ENCODE peak calls at places on chromosomes 7 and 10, in eight cellular contexts. A, L, P, T, X, N, B and R are unnamed samples. For H3K4me1, the result is how much of the 10 kb centered on the place peaks cover.

GRCh38 chr10:47361293-47361692 is 13.1 kb downstream of the RBP3 start:
- DNase-seq in A (no peak), L (peak), P (no peak), T (peak), X (peak), N (no peak), B (peak), R (peak)

GRCh38 chr10:102632394-102633062 is 11.8 kb upstream of the TRIM8 start:
- DNase-seq in A (peak), L (peak), P (peak), T (peak), X (no peak), N (no peak), B (peak), R (no peak)

GRCh38 chr7:918441-919113 is 35.9 kb downstream of the ADAP1 start:
- DNase-seq in A (peak), L (no peak), P (peak), T (no peak), X (peak), N (no peak), B (no peak), R (no peak)

GRCh38 chr7:125661006-125661405 is 731.4 kb upstream of the POT1 start:
- DNase-seq in A (no peak), L (no peak), P (no peak), T (no peak), X (no peak), N (no peak), B (peak), R (no peak)

GRCh38 chr7:102111063-102111757 is 175.5 kb upstream of the SH2B2 start:
- DNase-seq in A (no peak), L (no peak), P (no peak), T (no peak), X (no peak), N (no peak), B (peak), R (no peak)

GRCh38 chr7:134649231-134649775 is 2.6 kb downstream of the BPGM start:
- DNase-seq in A (no peak), L (peak), P (no peak), T (no peak), X (no peak), N (no peak), B (peak), R (no peak)

GRCh38 chr10:84685047-84685660 is 356.8 kb downstream of the CCSER2 start:
- DNase-seq in A (no peak), L (no peak), P (no peak), T (no peak), X (no peak), N (no peak), B (no peak), R (no peak)

GRCh38 chr7:117582219-117582704 is 102.4 kb downstream of the CFTR start:
- DNase-seq in A (peak), L (peak), P (peak), T (peak), X (peak), N (no peak), B (peak), R (no peak)

GRCh38 chr7:98266840-98267239 is 14.6 kb upstream of the BRI3 start:
- DNase-seq in A (no peak), L (peak), P (no peak), T (no peak), X (no peak), N (no peak), B (no peak), R (no peak)

GRCh38 chr7:155143381-155143780 is 73.3 kb downstream of the HTR5A start:
- DNase-seq in A (no peak), L (no peak), P (no peak), T (no peak), X (no peak), N (no peak), B (no peak), R (no peak)

GRCh38 chr7:48083114-48083830 is 5.8 kb upstream of the UPP1 start:
- DNase-seq in A (no peak), L (peak), P (no peak), T (no peak), X (no peak), N (no peak), B (peak), R (no peak)

GRCh38 chr7:48085942-48086341 is 3.1 kb upstream of the UPP1 start:
- DNase-seq in A (no peak), L (no peak), P (no peak), T (no peak), X (no peak), N (no peak), B (no peak), R (no peak)

GRCh38 chr7:48087349-48087748 is 1.7 kb upstream of the UPP1 start:
- DNase-seq in A (no peak), L (peak), P (no peak), T (no peak), X (no peak), N (no peak), B (peak), R (no peak)

GRCh38 chr7:48085433-48085791 is 3.7 kb upstream of the UPP1 start:
- DNase-seq in A (no peak), L (no peak), P (no peak), T (no peak), X (no peak), N (no peak), B (peak), R (no peak)

GRCh38 chr7:48084727-48085432 is 4.2 kb upstream of the UPP1 start:
- DNase-seq in A (peak), L (peak), P (peak), T (peak), X (no peak), N (no peak), B (peak), R (no peak)
- H3K27ac ChIP-seq in A (peak), L (peak), P (peak), T (peak), X (no peak), N (peak), B (peak), R (no peak)

DNA sequence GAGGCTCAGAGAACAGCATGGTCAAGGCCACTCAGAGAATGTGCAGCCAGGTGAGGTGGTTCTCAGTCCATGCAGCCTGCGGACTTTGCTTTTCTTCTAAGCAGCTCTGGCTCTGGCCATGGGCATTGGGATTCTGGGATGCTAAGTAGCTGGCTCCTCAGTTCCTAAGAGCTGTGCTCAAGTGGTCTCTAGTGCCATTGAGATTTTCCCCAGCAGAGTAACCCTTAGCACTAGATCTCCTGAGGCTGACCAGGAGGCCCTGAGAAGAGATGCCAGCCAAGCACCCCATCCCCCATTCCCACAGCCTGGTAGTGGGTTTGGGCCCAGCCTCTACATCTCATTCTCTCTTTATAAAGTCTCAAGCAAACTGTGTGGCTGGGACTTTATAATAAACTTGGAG is 77.1 kb downstream of the KCNMA1 start:
- DNase-seq in A (no peak), L (no peak), P (no peak), T (no peak), X (no peak), N (no peak), B (no peak), R (no peak)
- H3K4me1 ChIP-seq in A (under half), L (under half), P (under half), T (under half), X (under half), N (under half), B (under half), R (under half)

GRCh38 chr10:124699471-124700292 is 44.5 kb downstream of the FAM53B start:
- DNase-seq in A (peak), L (no peak), P (peak), T (no peak), X (peak), N (no peak), B (no peak), R (no peak)

GRCh38 chr10:124701435-124701834 is 42.7 kb downstream of the FAM53B start:
- DNase-seq in A (peak), L (peak), P (peak), T (peak), X (peak), N (no peak), B (peak), R (no peak)

GRCh38 chr10:124700293-124701037 is 43.7 kb downstream of the FAM53B start:
- DNase-seq in A (no peak), L (no peak), P (peak), T (no peak), X (no peak), N (no peak), B (no peak), R (no peak)

GRCh38 chr10:124701881-124702656 is 42.1 kb downstream of the FAM53B start:
- DNase-seq in A (peak), L (no peak), P (peak), T (peak), X (no peak), N (no peak), B (peak), R (no peak)

GRCh38 chr10:124701038-124701365 is 43.2 kb downstream of the FAM53B start:
- DNase-seq in A (no peak), L (no peak), P (peak), T (no peak), X (no peak), N (no peak), B (no peak), R (no peak)
- H3K27ac ChIP-seq in A (peak), L (no peak), P (no peak), T (peak), X (no peak), N (peak), B (no peak), R (no peak)

GRCh38 chr10:44968887-44969400 is 9.3 kb downstream of the RASSF4 start:
- DNase-seq in A (no peak), L (no peak), P (no peak), T (no peak), X (no peak), N (no peak), B (no peak), R (no peak)
- H3K4me1 ChIP-seq in A (half or more), L (under half), P (under half), T (under half), X (under half), N (under half), B (under half), R (under half)

GRCh38 chr10:79248341-79248931 is 98.8 kb upstream of the PPIF start:
- DNase-seq in A (no peak), L (no peak), P (peak), T (peak), X (no peak), N (no peak), B (peak), R (no peak)
- H3K27ac ChIP-seq in A (peak), L (peak), P (peak), T (peak), X (peak), N (no peak), B (no peak), R (no peak)

DNA sequence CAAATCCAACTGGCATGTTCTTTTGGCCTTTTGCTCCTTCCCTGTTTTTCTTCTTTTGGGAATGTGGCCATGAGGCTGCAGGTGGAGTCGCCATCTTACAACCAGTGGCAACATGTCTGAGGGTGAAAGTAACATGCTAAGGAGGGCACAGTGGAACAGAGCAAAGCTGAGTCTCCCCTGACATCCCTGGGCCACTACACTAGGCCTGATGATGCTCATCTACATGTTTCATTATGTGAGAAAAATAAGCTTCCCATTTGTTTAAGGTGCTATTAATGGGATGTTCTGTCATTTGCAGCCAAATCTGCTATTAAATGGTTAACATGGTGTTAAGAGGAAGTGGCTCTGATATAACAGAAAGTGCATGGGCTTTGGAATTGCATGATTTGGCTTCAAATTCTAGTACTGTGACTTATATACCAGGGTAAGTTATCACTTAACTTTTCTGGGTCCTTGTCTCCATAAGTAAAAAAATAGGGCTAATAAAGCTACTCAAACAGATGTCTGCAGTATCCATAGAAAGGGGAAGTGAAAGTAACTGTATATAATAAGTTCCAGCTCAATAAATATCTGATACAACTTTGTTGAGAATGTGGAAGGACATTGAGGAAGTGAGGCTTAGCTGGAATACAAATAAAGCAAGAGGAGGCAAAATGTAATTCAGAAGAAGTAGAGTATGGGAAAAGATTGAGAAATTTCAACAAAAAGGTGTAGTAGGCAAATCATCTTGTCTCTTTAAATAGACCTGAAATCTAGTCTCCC is 158.9 kb downstream of the RTKN2 start:
- DNase-seq in A (no peak), L (no peak), P (no peak), T (no peak), X (no peak), N (no peak), B (no peak), R (no peak)
- H3K4me1 ChIP-seq in A (under half), L (under half), P (under half), T (under half), X (under half), N (under half), B (under half), R (under half)

DNA sequence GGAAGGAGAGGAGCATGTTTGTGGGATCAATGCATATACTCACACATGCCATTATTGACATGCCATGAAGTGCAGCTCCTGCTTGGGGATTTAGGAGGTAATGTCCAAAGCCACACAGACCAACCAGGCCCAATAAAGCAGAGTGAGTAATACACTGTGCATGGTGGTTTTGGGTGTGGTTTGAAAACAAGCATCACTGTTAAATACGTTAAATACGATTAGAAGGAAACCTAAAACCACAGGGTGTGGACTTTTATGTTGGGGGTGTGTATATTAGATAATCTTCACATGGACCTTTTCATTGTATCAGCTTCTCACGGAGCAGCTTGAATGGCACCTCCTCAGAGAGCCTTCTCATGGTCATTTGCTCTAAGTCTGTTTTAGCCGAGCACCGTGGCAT is 10.4 kb upstream of the EIF3A start:
- DNase-seq in A (no peak), L (peak), P (no peak), T (no peak), X (no peak), N (no peak), B (peak), R (no peak)
- H3K27ac ChIP-seq in A (no peak), L (peak), P (no peak), T (no peak), X (no peak), N (peak), B (no peak), R (no peak)

DNA sequence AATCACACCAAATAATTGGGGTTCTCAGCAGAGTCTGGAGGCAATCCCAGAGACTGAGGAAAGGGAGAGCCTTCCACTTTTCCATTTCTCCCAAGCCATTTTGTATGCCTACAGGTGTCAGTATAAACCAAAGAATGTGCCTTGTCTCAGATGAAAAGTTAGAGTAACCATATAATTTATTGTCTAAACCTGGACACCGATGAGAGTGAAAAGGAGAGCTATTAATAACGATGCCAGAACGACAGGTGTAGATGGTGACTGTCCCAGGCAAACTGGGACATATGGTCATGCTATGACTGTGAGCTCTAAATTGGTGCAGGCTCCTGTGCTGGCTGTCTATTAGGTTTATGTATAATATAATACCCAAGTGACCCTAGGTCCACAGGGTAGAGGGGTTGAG is 219.6 kb downstream of the ARHGAP12 start:
- DNase-seq in A (peak), L (peak), P (no peak), T (no peak), X (no peak), N (no peak), B (no peak), R (no peak)
- H3K4me1 ChIP-seq in A (under half), L (under half), P (under half), T (under half), X (under half), N (under half), B (under half), R (under half)

GRCh38 chr10:10663587-10663986 is 354.1 kb upstream of the CELF2 start:
- DNase-seq in A (no peak), L (no peak), P (no peak), T (no peak), X (no peak), N (no peak), B (no peak), R (no peak)
- H3K27ac ChIP-seq in A (no peak), L (no peak), P (no peak), T (no peak), X (no peak), N (no peak), B (no peak), R (no peak)